ENCODE peak calls at places on chromosome 17, in four cellular contexts. O is AG04449, Q is cardiac fibroblast, K is breast epithelium. V is an unnamed sample.

GRCh38 chr17:82795615-82796014 is 43.8 kb downstream of the TBCD start:
- DNase-seq in K (no peak), O (no peak), Q (no peak), V (no peak)

GRCh38 chr17:75487351-75488070 is 27.8 kb downstream of the CASKIN2 start:
- DNase-seq in K (no peak), Q (peak; percentile 30), O (no peak), V (no peak)

GRCh38 chr17:50843150-50843905 is 7.9 kb downstream of the WFIKKN2 start:
- DNase-seq in Q (no peak), K (no peak), O (no peak), V (no peak)

GRCh38 chr17:73795730-73796129 is 151.5 kb upstream of the SDK2 start:
- DNase-seq in K (no peak), Q (no peak), O (no peak), V (no peak)

GRCh38 chr17:82029391-82029790 is 2.1 kb upstream of the RAC3 start:
- DNase-seq in K (no peak), Q (no peak), O (no peak), V (no peak)

GRCh38 chr17:66830451-66830850 is 4.5 kb upstream of the CACNG5 start:
- DNase-seq in O (no peak), K (no peak), Q (no peak), V (no peak)

GRCh38 chr17:70100983-70101382 is 26.0 kb downstream of the KCNJ16 start:
- DNase-seq in Q (no peak), O (no peak), K (no peak), V (peak; percentile 49)

GRCh38 chr17:54899721-54900456 is 763 bp upstream of the TOM1L1 start:
- DNase-seq in O (no peak), K (no peak), Q (no peak), V (no peak)

GRCh38 chr17:1007310-1008007 is 10.5 kb downstream of the TIMM22 start:
- DNase-seq in Q (no peak), O (no peak), K (no peak), V (no peak)

GRCh38 chr17:17467720-17468119 is 9.1 kb upstream of the MED9 start:
- DNase-seq in K (no peak), O (no peak), Q (peak; percentile 7), V (peak; percentile 11)

GRCh38 chr17:40018211-40019121 is 3.2 kb downstream of the CSF3 start:
- DNase-seq in O (no peak), K (no peak), Q (peak; percentile 55), V (peak; percentile 10)

DNA sequence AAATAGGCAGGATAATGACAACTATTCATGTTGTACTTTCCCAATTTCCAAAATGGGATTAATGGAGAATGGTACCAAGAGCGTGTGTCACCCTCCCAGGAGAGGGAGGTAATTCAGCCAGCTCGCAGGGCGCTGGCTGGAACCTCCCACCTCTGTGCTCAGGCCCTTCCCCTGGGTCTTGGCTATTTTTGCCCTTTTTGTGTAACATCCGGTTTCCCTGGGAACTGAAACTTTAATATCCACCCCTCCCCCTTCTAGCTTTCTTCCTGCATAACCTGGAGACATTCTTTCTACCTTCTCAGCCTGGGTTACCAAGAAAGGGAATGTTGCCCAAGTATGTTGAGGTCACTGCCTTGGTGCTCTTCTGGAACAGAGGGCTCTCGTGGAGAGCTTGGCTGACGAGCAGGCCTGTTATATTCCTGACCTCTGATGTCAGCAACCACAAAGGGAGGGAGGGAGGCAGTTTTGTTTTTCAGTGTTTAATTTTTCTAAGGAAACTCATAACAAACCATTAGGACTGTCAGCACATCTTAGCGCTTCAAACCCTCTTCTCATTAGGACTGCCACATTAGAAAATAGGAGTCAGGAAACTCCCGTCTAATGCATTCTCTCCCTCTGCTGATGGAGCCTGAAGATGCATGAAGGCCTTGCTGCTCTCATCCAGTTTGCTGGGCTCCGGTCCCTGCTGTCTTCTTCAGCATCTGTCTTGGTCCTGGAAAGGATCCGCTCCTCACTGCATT is 25.6 kb downstream of the ITGB3 start:
- DNase-seq in Q (peak; percentile 98), K (no peak), O (peak; percentile 94), V (peak; percentile 99)
- TF ChIP-seq CTCF in Q (peak; percentile 5), K (no peak), O (peak; percentile 39), V (peak; percentile 67)

GRCh38 chr17:77439382-77440013 is 298.7 kb downstream of the SEC14L1 start:
- DNase-seq in O (no peak), Q (no peak), K (no peak), V (peak; percentile 71)
- H3K4me3 ChIP-seq in O (no peak overlapping the region), Q (no peak overlapping the region), K (no peak overlapping the region), V (no peak overlapping the region)

DNA sequence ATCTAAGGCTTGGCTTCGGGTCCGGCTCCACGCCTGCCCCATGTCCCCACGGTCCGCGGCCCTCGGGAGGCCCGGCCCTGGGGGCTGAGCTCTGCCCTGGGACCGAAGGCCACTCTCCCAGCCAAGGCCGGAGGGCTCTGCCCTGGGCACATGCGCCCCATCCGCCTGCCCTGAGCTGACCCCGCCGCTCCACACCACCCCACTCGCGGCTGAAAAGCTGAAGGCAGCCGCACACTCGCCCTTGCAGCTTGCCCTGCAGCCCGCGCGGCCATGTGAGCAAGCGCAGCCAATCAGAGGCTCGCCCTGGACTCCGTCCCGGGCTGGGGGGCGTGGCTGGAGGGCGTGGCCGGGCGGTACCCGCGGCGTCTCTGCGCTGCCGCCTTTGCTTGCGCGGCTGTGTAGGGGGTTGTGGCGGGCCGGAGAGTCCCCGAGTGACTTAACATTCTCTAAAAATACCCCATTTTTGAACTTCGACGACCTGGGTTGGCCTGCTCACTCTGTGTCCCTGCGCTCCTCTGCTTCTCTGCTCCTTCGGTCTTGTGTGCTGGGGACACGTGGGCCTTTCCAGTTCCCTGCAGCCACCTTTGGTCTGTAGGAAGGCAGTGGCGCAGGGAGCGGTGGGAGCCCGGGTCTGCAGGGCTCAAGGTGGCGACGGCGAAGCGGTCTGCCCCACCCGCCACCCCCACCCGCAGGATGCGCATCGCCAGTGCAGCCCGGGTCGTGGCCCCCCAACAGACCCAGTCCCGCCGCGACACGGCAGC is 8.8 kb upstream of the MAP2K3 start:
- DNase-seq in K (peak; percentile 90), O (no peak), Q (peak; percentile 83), V (peak; percentile 78)
- TF ChIP-seq CTCF in K (no peak), O (no peak), Q (no peak), V (no peak)

GRCh38 chr17:48728232-48729231 is at the start of gene HOXB13:
- DNase-seq in O (no peak), Q (peak; percentile 29), K (no peak), V (peak; percentile 57)
- H3K4me3 ChIP-seq in O (peak within 1 kb of the TSS; percentile 38), Q (no peak within 1 kb of the TSS), K (no peak within 1 kb of the TSS), V (peak within 1 kb of the TSS; percentile 41)

GRCh38 chr17:21061158-21061835 is 18.5 kb upstream of the USP22 start:
- DNase-seq in Q (no peak), O (no peak), K (no peak), V (no peak)

GRCh38 chr17:21059761-21060160 is 16.9 kb upstream of the USP22 start:
- DNase-seq in Q (no peak), K (no peak), O (no peak), V (no peak)

GRCh38 chr17:21061971-21062526 is 19.2 kb upstream of the USP22 start:
- DNase-seq in K (no peak), Q (no peak), O (no peak), V (no peak)

DNA sequence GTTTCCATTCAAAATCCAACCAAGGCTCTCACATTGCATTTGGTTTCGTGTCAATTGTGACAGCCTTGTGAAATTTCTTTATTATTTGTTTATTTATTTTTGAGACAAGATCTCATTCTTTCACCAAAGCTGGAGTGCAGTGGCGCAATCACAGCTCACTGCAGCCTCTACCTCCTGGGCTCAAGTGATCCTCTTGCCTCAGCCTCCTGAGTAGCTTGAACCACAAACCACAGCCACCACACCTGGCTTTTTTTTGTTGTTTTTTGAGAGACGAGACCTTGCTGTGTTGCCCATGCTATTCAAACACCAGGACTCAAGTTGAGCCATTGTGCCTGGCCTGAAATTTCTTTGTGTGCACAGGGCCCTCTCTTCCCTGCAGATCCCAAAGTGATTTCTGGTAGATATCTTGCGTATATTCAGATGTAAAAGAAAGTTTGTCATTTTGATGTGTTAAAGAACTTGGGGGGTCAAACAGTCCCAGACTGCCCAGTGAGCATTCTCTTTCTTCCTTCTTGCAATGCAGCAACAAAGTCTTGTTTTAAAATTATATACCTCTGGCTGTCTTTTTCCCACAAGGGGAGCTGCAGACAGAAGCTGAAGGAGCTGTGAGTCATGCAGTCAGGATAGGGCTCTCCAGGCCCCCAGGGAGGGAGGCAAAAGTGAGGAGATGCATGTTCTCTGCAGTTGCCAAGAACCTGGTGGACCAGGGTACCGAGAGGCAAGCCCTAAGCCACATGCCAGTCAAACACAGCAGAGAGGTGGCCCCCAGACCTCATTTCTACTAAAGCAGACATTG is 15.5 kb upstream of the USP22 start:
- DNase-seq in K (no peak), O (no peak), Q (peak; percentile 53), V (peak; percentile 34)
- TF ChIP-seq CTCF in K (no peak), O (peak; percentile 28), Q (peak; percentile 43), V (peak; percentile 31)

GRCh38 chr17:6830383-6830986 is 1.0 kb downstream of the TEKT1 start:
- DNase-seq in Q (no peak), K (no peak), O (no peak), V (no peak)

GRCh38 chr17:6831662-6832263 is at the start of gene TEKT1:
- DNase-seq in O (no peak), Q (peak; percentile 82), K (peak; percentile 87), V (peak; percentile 57)
- H3K4me3 ChIP-seq in O (peak within 1 kb of the TSS; percentile 12), Q (peak within 1 kb of the TSS; percentile 54), K (peak within 1 kb of the TSS; percentile 27), V (peak within 1 kb of the TSS; percentile 29)

GRCh38 chr17:9402590-9403199 is 172.9 kb downstream of the STX8 start:
- DNase-seq in Q (peak; percentile 44), K (no peak), O (no peak), V (peak; percentile 23)
- TF ChIP-seq CTCF in Q (peak; percentile 57), K (peak; percentile 30), O (peak; percentile 11), V (peak; percentile 52)

DNA sequence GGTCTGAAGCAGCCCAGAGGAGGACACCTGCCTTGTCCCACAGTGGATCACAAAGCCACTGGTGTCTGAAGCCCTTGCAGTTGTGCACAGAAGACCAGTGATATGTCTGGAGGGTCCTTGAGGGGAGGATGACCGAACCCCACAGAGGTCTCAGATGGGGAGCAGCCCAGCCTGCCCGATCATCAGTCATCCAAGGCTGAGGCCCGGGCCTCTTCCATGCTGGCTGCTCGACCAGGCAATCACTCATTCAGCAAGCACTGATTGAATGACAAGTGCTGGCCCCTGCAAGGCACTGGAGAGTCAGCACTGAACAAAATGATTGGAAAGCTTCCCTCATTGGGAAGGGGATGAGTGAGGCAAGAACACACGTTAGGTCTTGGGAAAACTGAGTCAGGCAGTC is 10.5 kb downstream of the PIK3R5 start:
- DNase-seq in K (no peak), O (no peak), Q (no peak), V (no peak)
- H3K4me3 ChIP-seq in K (no peak overlapping the region), O (no peak overlapping the region), Q (no peak overlapping the region), V (no peak overlapping the region)

DNA sequence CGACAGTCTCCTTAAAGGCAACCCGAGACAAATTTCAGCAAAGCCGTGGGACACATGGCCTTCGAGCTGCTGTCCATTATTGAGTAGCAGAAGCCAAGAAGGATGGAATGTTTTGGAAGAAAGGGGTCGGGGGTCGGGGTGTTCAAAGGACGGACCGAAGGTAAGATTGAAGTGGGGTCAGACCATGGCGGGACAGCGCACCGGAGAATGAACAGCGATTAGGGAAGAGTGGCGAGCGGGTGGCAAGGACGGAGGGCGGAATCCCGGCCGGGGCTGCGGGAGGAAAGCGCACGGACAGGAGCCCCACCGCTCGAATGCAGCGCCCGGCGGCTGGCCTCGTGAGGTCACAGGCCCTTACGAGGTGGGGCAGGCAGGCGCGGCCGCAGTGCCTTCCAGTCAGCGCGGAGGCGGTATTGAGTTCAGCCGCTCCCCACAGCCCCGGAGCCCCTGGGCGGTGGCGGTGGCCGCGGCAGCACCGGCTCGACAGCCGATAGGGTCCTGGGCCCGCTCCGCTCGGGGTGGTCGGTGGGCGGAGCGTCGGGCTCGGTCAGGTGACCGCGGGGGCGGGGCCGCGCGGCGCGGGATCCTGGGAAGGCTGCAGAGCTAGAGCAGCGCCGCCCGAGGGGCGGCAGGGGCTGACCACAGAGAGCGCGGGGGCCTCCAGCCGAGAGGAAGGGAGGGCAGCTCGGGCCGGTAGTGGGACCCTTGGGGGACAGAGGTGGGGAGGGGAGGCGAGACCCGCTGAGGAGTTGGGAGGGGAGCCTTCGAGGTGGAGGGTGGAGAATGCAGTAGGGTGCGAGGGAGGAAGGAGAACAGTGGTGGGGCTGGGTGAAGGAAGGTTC is at the start of gene EFCAB13:
- DNase-seq in K (peak; percentile 84), O (no peak), Q (peak; percentile 85), V (peak; percentile 79)
- TF ChIP-seq CTCF in K (peak; percentile 28), O (peak; percentile 10), Q (peak; percentile 2), V (no peak)

V was measured in AG10803.